ENCODE peak calls at places on chromosomes 5 and 9, in ten cellular contexts. A is stimulated activated CD4-positive, alpha-beta T cell treated with anti-CD3 and anti-CD28 coated beads, Interleukin-2, amount 100 ng/mL, for 24 hours; M is stromal cell of bone marrow; E is osteoblast; F is activated CD4-positive, alpha-beta T cell treated with anti-CD3 and anti-CD28 coated beads, Interleukin-2, amount 10 ng/mL, durations not matched to agents 7 days and 5 days; I is Peyer's patch; P is neural progenitor cell; N is pancreas; Y is T-cell; L is A172. J is an unnamed sample.

GRCh38 chr9:84668204-84669007 is 1.1 kb upstream of the NTRK2 start:
- DNase-seq in A (peak), M (peak), E (peak), F (peak), I (peak), P (peak), N (peak), Y (no peak), L (no peak), J (peak)

GRCh38 chr9:34998266-34998665 is 8.7 kb downstream of the DNAJB5 start:
- DNase-seq in A (no peak), M (no peak), E (no peak), F (no peak), I (no peak), P (no peak), N (no peak), Y (no peak), L (no peak), J (no peak)

GRCh38 chr5:72767289-72768010 is 49.0 kb upstream of the TNPO1 start:
- DNase-seq in A (no peak), M (no peak), E (peak), F (no peak), I (no peak), P (peak), N (no peak), Y (no peak), L (no peak), J (no peak)

GRCh38 chr5:20157089-20157488 is 169.1 kb upstream of the CDH18 start:
- DNase-seq in A (no peak), M (no peak), E (no peak), F (no peak), I (no peak), P (no peak), N (no peak), Y (no peak), L (no peak), J (no peak)

GRCh38 chr9:127279717-127280285 is 15.2 kb downstream of the GARNL3 start:
- DNase-seq in A (no peak), M (no peak), E (no peak), F (no peak), I (no peak), P (no peak), N (no peak), Y (no peak), L (no peak), J (no peak)

GRCh38 chr5:144467795-144468194 is 297.1 kb downstream of the KCTD16 start:
- DNase-seq in A (no peak), M (peak), E (peak), F (no peak), I (no peak), P (peak), N (peak), Y (no peak), L (peak), J (peak)

GRCh38 chr9:68515304-68516017 is 25.2 kb downstream of the TMEM252 start:
- DNase-seq in A (no peak), M (peak), E (no peak), F (no peak), I (peak), P (no peak), N (no peak), Y (no peak), L (no peak), J (peak)

GRCh38 chr5:31952034-31952433 is 222.1 kb downstream of the GOLPH3 start:
- DNase-seq in A (no peak), M (no peak), E (no peak), F (no peak), I (no peak), P (no peak), N (no peak), Y (no peak), L (no peak), J (no peak)

GRCh38 chr9:76654575-76654974 is 109.7 kb upstream of the PCA3 start:
- DNase-seq in A (no peak), M (peak), E (no peak), F (no peak), I (no peak), P (no peak), N (no peak), Y (no peak), L (peak), J (no peak)

GRCh38 chr5:87127956-87128687 is 139.6 kb upstream of the RASA1 start:
- DNase-seq in A (no peak), M (no peak), E (no peak), F (no peak), I (no peak), P (no peak), N (no peak), Y (no peak), L (peak), J (no peak)

GRCh38 chr5:158543539-158544387 is 556.0 kb downstream of the EBF1 start:
- DNase-seq in A (no peak), M (peak), E (peak), F (no peak), I (no peak), P (no peak), N (no peak), Y (no peak), L (no peak), J (no peak)

GRCh38 chr5:95850391-95850894 is 27.9 kb upstream of the GLRX start:
- DNase-seq in A (no peak), M (no peak), E (no peak), F (no peak), I (no peak), P (no peak), N (peak), Y (no peak), L (no peak), J (no peak)

GRCh38 chr5:59943721-59944120 is 50.2 kb upstream of the PDE4D start:
- DNase-seq in A (no peak), M (no peak), E (peak), F (no peak), I (no peak), P (no peak), N (no peak), Y (no peak), L (no peak), J (peak)

GRCh38 chr5:23303433-23303832 is 204.0 kb upstream of the PRDM9 start:
- DNase-seq in A (no peak), M (no peak), E (no peak), F (no peak), I (no peak), P (no peak), N (no peak), Y (no peak), L (peak), J (no peak)

GRCh38 chr5:157225463-157226422 is 40.2 kb upstream of the CYFIP2 start:
- DNase-seq in A (no peak), M (no peak), E (no peak), F (no peak), I (no peak), P (no peak), N (no peak), Y (no peak), L (no peak), J (no peak)

GRCh38 chr5:167985373-167985772 is 306.1 kb upstream of the WWC1 start:
- DNase-seq in A (no peak), M (no peak), E (no peak), F (no peak), I (no peak), P (no peak), N (no peak), Y (no peak), L (no peak), J (no peak)

GRCh38 chr9:69649566-69650260 is 22.5 kb downstream of the APBA1 start:
- DNase-seq in A (no peak), M (peak), E (peak), F (no peak), I (no peak), P (no peak), N (no peak), Y (no peak), L (no peak), J (no peak)

GRCh38 chr5:135966165-135966564 is 11.4 kb upstream of the LECT2 start:
- DNase-seq in A (no peak), M (no peak), E (no peak), F (no peak), I (no peak), P (no peak), N (no peak), Y (no peak), L (no peak), J (no peak)

GRCh38 chr5:34496258-34496657 is 159.9 kb upstream of the RAI14 start:
- DNase-seq in A (no peak), M (no peak), E (peak), F (no peak), I (no peak), P (no peak), N (no peak), Y (no peak), L (no peak), J (no peak)

GRCh38 chr5:127025507-127025906 is 4.9 kb downstream of the MARCHF3 start:
- DNase-seq in A (no peak), M (no peak), E (no peak), F (no peak), I (no peak), P (no peak), N (no peak), Y (no peak), L (no peak), J (no peak)

GRCh38 chr5:129716235-129717030 is 31.5 kb upstream of the MINAR2 start:
- DNase-seq in A (no peak), M (peak), E (peak), F (no peak), I (no peak), P (no peak), N (no peak), Y (no peak), L (no peak), J (no peak)

GRCh38 chr5:56761486-56761885 is 53.9 kb upstream of the MAP3K1 start:
- DNase-seq in A (no peak), M (no peak), E (no peak), F (no peak), I (no peak), P (no peak), N (no peak), Y (no peak), L (no peak), J (no peak)

GRCh38 chr5:38468978-38469706 is 87.3 kb downstream of the LIFR start:
- DNase-seq in A (no peak), M (no peak), E (peak), F (no peak), I (no peak), P (no peak), N (no peak), Y (no peak), L (no peak), J (no peak)

GRCh38 chr5:151458314-151458713 is 10.9 kb downstream of the SLC36A1 start:
- DNase-seq in A (no peak), M (no peak), E (no peak), F (no peak), I (peak), P (no peak), N (no peak), Y (no peak), L (no peak), J (no peak)

GRCh38 chr9:81213456-81213855 is 475.9 kb downstream of the TLE1 start:
- DNase-seq in A (no peak), M (no peak), E (no peak), F (no peak), I (no peak), P (no peak), N (no peak), Y (no peak), L (no peak), J (no peak)

GRCh38 chr5:75611324-75612210 is at the start of gene ANKDD1B:
- DNase-seq in A (peak), M (no peak), E (peak), F (no peak), I (peak), P (peak), N (peak), Y (no peak), L (no peak), J (peak)

GRCh38 chr5:180155331-180155881 is 53.6 kb downstream of the RASGEF1C start:
- DNase-seq in A (no peak), M (no peak), E (peak), F (no peak), I (peak), P (no peak), N (no peak), Y (no peak), L (no peak), J (peak)